ENCODE peak calls at places on chromosomes 2 and 18, in five cellular contexts. T, V, Z, P and J are unnamed samples.

GRCh38 chr2:227780981-227781630 is 32.5 kb upstream of the CCL20 start:
- DNase-seq in T (no peak), P (no peak), V (no peak), Z (no peak), J (no peak)

GRCh38 chr2:134137182-134137595 is 116.7 kb upstream of the MGAT5 start:
- DNase-seq in T (no peak), V (no peak), P (no peak), Z (peak), J (no peak)

GRCh38 chr2:238127165-238128060 is 11.1 kb upstream of the KLHL30 start:
- DNase-seq in T (no peak), P (peak), V (peak), Z (peak), J (no peak)

GRCh38 chr2:174844295-174844708 is 80.0 kb upstream of the CHRNA1 start:
- DNase-seq in T (no peak), V (no peak), P (no peak), Z (no peak), J (no peak)

GRCh38 chr2:35343135-35343534 is 1012.4 kb upstream of the CRIM1 start:
- DNase-seq in V (no peak), T (no peak), P (no peak), Z (no peak), J (peak)

GRCh38 chr2:235048549-235048948 is 96.7 kb downstream of the SH3BP4 start:
- DNase-seq in V (peak), T (no peak), Z (no peak), P (no peak), J (no peak)

GRCh38 chr2:26970928-26971627 is 641 bp downstream of the MAPRE3 start:
- DNase-seq in T (no peak), P (no peak), Z (peak), V (peak), J (no peak)

GRCh38 chr2:9174771-9175441 is 31.7 kb upstream of the ASAP2 start:
- DNase-seq in V (no peak), Z (peak), P (no peak), T (no peak), J (no peak)

GRCh38 chr18:49381267-49381865 is 79.1 kb downstream of the DYM start:
- DNase-seq in T (no peak), P (no peak), Z (no peak), V (no peak), J (no peak)

GRCh38 chr2:7748717-7749415 is 831.7 kb downstream of the RNF144A start:
- DNase-seq in Z (peak), T (no peak), P (no peak), V (no peak), J (no peak)

GRCh38 chr2:24842081-24843050 is 49.1 kb downstream of the CENPO start:
- DNase-seq in T (no peak), P (no peak), V (no peak), Z (no peak), J (no peak)

GRCh38 chr2:112679484-112679883 is 33.7 kb downstream of the SLC20A1 start:
- DNase-seq in V (no peak), T (no peak), Z (peak), P (no peak), J (no peak)

GRCh38 chr2:160075171-160075570 is 12.8 kb upstream of the PLA2R1 start:
- DNase-seq in T (peak), P (no peak), Z (peak), V (no peak), J (no peak)

GRCh38 chr2:239433777-239434396 is 33.1 kb upstream of the HDAC4 start:
- DNase-seq in P (no peak), T (no peak), Z (peak), V (no peak), J (no peak)

GRCh38 chr2:166239548-166239947 is 111.7 kb upstream of the SCN1A start:
- DNase-seq in Z (peak), P (no peak), V (no peak), T (no peak), J (no peak)

GRCh38 chr18:3669376-3669775 is 219.4 kb downstream of the TGIF1 start:
- DNase-seq in P (no peak), Z (no peak), T (no peak), V (peak), J (no peak)

GRCh38 chr2:216328347-216328746 is 43.9 kb downstream of the MARCHF4 start:
- DNase-seq in P (peak), Z (peak), V (no peak), T (no peak), J (no peak)

GRCh38 chr2:31054383-31054782 is 83.9 kb downstream of the GALNT14 start:
- DNase-seq in P (no peak), Z (no peak), V (no peak), T (no peak), J (no peak)

GRCh38 chr2:69561041-69561550 is 82.4 kb downstream of the AAK1 start:
- DNase-seq in Z (no peak), P (no peak), V (no peak), T (no peak), J (no peak)

GRCh38 chr2:165803123-165803760 is 9.2 kb upstream of the GALNT3 start:
- DNase-seq in Z (peak), P (no peak), T (no peak), V (peak), J (no peak)

GRCh38 chr2:35846-36245 is 10.5 kb downstream of the FAM110C start:
- DNase-seq in Z (no peak), P (no peak), V (no peak), T (no peak), J (no peak)

GRCh38 chr18:11672198-11672597 is 16.9 kb upstream of the GNAL start:
- DNase-seq in V (no peak), Z (no peak), P (no peak), T (no peak), J (no peak)

DNA sequence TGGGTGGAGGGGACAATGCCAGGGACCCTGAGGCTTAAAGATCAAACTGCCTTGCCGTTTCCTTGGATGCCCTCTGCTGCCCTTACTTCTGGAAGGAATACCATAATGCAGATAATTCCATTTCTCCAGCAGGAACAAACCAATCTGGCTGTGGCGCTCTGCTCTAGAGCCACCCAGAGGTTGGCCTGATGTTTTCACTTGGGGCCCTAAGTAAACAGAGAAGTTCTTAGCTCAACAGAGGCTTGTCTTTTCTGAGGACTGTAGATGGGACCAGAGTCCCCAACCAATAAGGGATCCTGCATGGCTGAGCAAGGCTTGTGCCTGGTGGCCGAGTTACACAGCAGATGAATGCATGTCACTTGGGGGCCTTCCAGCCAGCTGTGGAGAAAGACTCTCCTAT is 230.2 kb downstream of the ZBTB7C start:
- DNase-seq in T (no peak), P (no peak), Z (no peak), V (no peak), J (no peak)
- TF ChIP-seq CTCF in T (no peak), P (peak), Z (no peak), V (no peak), J (no peak)

DNA sequence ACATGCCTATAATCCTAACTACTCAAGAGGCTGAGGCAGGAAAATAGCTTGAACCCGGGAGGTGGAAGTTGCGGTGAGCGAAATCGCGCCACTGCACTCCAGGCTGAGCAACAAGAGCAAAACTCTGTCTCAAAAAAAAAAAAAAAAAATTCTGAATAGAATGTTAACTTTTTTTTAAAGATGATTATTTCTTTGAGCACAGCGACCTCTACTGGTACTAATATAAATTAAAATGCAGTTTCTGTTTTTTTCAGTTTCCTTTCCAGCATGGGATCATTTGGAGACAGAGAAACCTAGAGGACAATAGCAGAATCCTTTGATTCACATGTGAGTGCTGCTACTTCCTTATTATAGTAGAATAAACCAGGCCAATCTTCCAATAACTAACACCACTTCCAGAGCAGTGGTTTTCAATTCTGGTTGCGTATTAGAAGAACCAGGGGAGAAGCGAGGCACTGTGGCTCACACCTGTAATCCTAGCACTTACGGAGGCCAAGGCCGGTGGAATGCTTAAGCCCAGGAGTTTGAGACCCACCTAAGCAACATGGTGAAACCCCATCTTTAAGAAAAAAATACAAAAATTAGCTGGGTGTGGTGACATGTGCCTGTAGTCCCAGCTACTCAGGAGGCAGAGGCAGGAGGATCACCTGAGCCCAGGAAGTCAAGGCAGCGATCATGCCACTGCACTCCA is 10.2 kb downstream of the SRSF7 start:
- DNase-seq in T (no peak), Z (peak), P (peak), V (no peak), J (no peak)
- TF ChIP-seq CTCF in T (peak), Z (peak), P (peak), V (peak), J (peak)

DNA sequence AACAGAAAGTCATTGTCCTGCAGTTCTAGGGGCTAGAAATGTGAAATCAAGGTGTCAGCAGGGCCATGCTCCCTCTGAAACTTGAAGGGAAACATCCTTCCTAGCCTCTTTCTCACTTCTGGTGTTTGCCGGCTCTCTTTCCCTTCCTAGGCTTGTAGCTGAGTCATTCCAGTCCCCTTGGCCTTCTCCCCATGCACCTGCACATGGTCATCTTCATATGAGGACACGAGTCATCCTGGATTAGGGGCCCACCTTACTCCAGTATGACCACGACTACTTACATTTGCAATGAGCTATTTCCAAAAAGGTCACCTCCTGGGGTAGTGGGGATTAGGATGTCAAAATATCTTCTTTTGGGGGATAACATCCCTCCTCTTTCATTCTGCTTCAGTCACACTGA is 168.5 kb upstream of the CXCR4 start:
- DNase-seq in Z (no peak), V (no peak), T (no peak), P (no peak), J (no peak)
- TF ChIP-seq CTCF in Z (no peak), V (no peak), T (no peak), P (no peak), J (no peak)

GRCh38 chr2:177970670-177971454 is 101.7 kb downstream of the PDE11A start:
- DNase-seq in T (no peak), V (no peak), P (peak), Z (no peak), J (no peak)

GRCh38 chr2:177972123-177972522 is 100.5 kb downstream of the PDE11A start:
- DNase-seq in P (no peak), T (no peak), V (no peak), Z (no peak), J (no peak)

DNA sequence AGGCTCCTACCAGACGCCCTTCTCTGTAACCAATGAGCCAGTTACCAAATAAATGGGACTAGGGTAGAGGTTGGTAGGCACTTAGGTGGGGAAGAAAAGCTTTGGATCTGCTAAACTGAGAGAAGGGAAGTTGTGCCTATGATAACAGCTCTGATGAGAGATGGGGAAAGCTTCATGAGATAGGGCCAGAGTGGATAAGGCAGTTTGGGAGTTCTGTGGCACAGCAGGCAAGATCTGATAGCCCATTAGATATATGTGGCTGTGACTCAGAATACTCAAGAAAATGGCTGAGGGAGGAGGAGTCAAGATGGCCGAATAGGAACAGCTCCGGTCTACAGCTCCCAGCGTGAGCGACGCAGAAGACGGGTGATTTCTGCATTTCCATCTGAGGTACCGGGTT is 99.8 kb downstream of the PDE11A start:
- DNase-seq in Z (no peak), V (no peak), T (no peak), P (no peak), J (no peak)
- TF ChIP-seq CTCF in Z (no peak), V (no peak), T (no peak), P (no peak), J (no peak)

GRCh38 chr2:138652378-138652777 is 127.8 kb downstream of the NXPH2 start:
- DNase-seq in Z (no peak), T (no peak), V (no peak), P (no peak), J (no peak)

DNA sequence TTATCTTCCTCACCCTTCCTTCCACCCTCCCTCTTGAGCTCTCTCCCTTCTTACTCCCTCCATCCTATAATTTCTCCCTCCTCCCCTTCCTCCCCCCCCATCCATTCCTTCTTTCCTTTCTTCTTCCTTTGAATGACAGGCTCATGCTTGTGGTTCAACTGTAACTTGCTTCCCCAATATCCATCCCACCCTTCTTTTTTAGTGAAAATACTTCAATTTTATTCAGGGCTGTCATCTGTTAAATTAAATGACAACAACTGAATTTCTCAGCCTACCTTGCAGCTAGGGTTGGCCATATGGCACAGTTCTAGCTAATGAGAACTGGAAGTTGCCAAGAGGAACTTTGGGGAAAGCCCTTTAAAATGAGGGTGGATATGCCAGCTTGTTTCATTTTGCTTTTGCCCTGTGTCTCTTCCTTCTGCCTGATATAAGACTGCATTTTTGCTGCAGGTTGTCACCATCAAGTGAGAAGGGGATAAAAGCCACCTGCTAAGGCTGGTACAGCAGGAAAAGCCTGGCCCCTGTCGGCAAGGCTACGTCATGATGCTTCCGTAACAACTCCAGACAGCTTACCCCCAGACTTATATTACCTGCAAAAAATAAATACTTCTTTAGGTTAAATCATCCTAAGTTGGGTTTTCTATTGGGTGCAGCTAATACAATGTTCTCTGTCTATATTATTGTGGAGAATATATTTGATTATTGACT is 121.8 kb downstream of the NXPH2 start:
- DNase-seq in Z (no peak), V (no peak), T (no peak), P (peak), J (no peak)
- TF ChIP-seq CTCF in Z (no peak), V (no peak), T (no peak), P (peak), J (no peak)

DNA sequence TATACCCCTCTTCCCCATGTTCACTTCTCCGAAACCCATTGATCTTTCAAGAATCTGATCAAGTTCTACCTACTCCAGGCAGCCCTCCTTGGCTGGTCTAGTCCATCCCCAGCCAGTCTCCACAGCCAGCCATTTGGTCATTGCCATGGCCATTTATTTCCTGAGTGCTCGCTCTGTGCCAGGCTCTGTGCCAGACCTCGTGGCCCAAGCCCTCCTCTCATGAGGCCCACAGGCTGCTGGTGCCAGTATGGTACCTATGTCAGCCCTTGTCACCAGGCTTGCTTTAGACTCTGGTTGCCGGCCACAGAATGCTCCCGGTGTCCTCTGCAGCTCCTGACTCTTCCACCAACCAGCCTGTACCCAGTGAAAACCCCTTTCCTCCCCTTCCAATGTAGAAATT is 78.8 kb downstream of the CELF4 start:
- DNase-seq in P (no peak), T (no peak), V (no peak), Z (no peak), J (no peak)
- TF ChIP-seq CTCF in P (no peak), T (no peak), V (no peak), Z (no peak), J (no peak)

DNA sequence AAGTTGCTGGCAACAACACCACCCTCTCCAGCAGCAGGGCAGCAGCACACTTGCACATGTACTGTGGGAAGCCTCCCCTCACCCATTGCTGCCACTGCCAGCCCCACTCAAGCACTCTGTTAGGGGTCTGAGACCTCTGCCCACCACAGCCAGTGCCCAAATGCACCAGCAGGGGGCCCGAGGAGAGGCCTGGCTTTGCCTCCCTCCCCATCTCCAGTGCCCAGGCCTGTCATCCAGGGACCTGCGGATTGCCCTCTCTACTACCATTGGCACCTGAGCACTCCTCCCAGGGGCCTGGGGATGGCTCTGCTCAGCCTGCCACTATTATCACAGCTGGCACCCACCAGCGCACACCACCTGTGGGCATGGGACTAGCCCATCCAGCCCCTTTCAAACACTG is 175.7 kb downstream of the PMAIP1 start:
- DNase-seq in T (no peak), Z (no peak), P (no peak), V (no peak), J (no peak)
- TF ChIP-seq CTCF in T (no peak), Z (no peak), P (no peak), V (no peak), J (no peak)